ENCODE peak calls at places on chromosome 1, in four cellular contexts. C, W, Q and K are unnamed samples.

GRCh38 chr1:7409278-7409677 is 361.8 kb upstream of the VAMP3 start:
- DNase-seq in C (no peak), W (peak), Q (no peak), K (no peak)

GRCh38 chr1:201463071-201463552 is 5.9 kb downstream of the PHLDA3 start:
- DNase-seq in C (peak), W (no peak), Q (peak), K (no peak)

GRCh38 chr1:12114340-12114683 is 51.2 kb downstream of the TNFRSF8 start:
- DNase-seq in C (no peak), W (peak), Q (no peak), K (no peak)

GRCh38 chr1:76867342-76868130 is at the start of gene ST6GALNAC5:
- DNase-seq in C (peak), W (no peak), Q (peak), K (no peak)

GRCh38 chr1:51839094-51839493 is 39.4 kb downstream of the NRDC start:
- DNase-seq in C (no peak), W (no peak), Q (no peak), K (no peak)

GRCh38 chr1:2412773-2413494 is 570 bp upstream of the PEX10 start:
- DNase-seq in C (peak), W (no peak), Q (no peak), K (no peak)

GRCh38 chr1:149997585-149998262 is 12.8 kb downstream of the OTUD7B start:
- DNase-seq in C (no peak), W (no peak), Q (no peak), K (no peak)

GRCh38 chr1:43225168-43225567 is 44.6 kb upstream of the TMEM125 start:
- DNase-seq in C (no peak), W (no peak), Q (no peak), K (no peak)

GRCh38 chr1:81208441-81208840 is 592.3 kb upstream of the ADGRL2 start:
- DNase-seq in C (no peak), W (no peak), Q (no peak), K (no peak)

GRCh38 chr1:119647228-119647733 is 785 bp downstream of the ZNF697 start:
- DNase-seq in C (no peak), W (no peak), Q (peak), K (no peak)

GRCh38 chr1:19485362-19486187 is at the start of gene CAPZB:
- DNase-seq in C (peak), W (peak), Q (peak), K (peak)

GRCh38 chr1:205438213-205439158 is 16.6 kb upstream of the LEMD1 start:
- DNase-seq in C (peak), W (no peak), Q (peak), K (no peak)

GRCh38 chr1:80054129-80054528 is 1047.6 kb upstream of the ADGRL4 start:
- DNase-seq in C (peak), W (peak), Q (peak), K (peak)

GRCh38 chr1:234866007-234866866 is 256.3 kb upstream of the IRF2BP2 start:
- DNase-seq in C (peak), W (no peak), Q (no peak), K (no peak)
- H3K27ac ChIP-seq in C (peak), W (peak), Q (no peak), K (peak)

DNA sequence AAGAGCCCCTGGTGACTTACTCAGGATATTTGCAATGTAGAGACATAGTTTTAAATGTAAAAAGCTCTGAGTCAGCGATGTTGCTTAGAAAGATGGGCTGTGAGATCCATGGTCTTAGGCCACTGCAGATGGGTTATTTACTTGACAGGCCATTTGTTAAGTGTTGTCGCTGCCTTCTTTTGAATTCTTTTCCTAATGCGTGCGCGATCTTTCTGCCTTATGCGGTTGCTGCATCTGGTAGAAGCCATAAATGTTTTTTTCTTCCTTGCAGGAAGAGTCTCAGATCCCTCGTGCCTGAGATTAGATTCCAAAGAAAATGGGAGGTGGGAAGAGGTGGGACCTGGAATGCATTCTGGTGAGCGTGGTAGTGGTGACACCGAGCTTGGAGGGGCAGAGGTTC is 197.1 kb downstream of the HHAT start:
- DNase-seq in C (no peak), W (no peak), Q (no peak), K (no peak)
- H3K27ac ChIP-seq in C (no peak), W (no peak), Q (peak), K (no peak)

DNA sequence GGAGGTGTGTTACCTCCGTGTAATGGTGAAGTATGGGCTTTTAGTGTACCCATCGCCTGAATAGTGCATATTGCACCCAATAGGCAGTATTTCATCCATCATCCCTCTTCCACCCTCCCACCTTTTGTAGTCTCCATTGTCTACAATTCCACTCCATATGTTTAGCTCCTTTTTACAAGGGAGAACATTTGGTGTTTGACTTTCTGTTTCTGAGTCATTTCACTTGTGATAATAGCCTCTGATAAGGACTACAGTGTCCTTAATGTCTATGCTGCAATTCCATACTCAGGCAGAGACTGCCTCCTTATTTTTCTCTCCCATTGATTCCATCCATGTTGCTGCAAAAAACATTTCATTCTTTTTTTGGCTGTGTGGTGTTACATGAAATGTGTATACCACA is 48.7 kb downstream of the OVGP1 start:
- DNase-seq in C (no peak), W (no peak), Q (no peak), K (no peak)
- H3K27ac ChIP-seq in C (no peak), W (no peak), Q (no peak), K (no peak)

GRCh38 chr1:84689514-84690396 is 506 bp downstream of the SSX2IP start:
- DNase-seq in C (peak), W (no peak), Q (peak), K (no peak)
- H3K27ac ChIP-seq in C (peak), W (peak), Q (peak), K (peak)

GRCh38 chr1:170369000-170369399 is 163.0 kb upstream of the GORAB start:
- DNase-seq in C (no peak), W (no peak), Q (no peak), K (no peak)
- H3K27ac ChIP-seq in C (no peak), W (no peak), Q (no peak), K (no peak)